ENCODE peak calls at places on chromosomes 7 and 10, in four cellular contexts. S is GM10248, C is transverse colon, F is psoas muscle. P is an unnamed sample.

GRCh38 chr10:101290415-101290814 is 61.2 kb upstream of the LBX1 start:
- DNase-seq in S (no peak), C (no peak), F (no peak), P (no peak)

GRCh38 chr10:133337079-133337725 is 506 bp upstream of the CALY start:
- DNase-seq in F (no peak), C (no peak), S (no peak), P (no peak)

GRCh38 chr7:135508853-135509588 is 881 bp downstream of the CNOT4 start:
- DNase-seq in F (no peak), S (peak; percentile 29), C (peak; percentile 19), P (peak; percentile 60)

GRCh38 chr10:116705498-116705897 is 36.9 kb downstream of the HSPA12A start:
- DNase-seq in F (no peak), S (no peak), C (no peak), P (no peak)

GRCh38 chr10:96512524-96512991 is 1.2 kb downstream of the TLL2 start:
- DNase-seq in F (peak; percentile 31), C (peak; percentile 27), S (no peak), P (peak; percentile 19)

GRCh38 chr10:48740023-48740707 is 55.5 kb downstream of the WDFY4 start:
- DNase-seq in C (no peak), S (no peak), F (no peak), P (no peak)

GRCh38 chr10:112872728-112873127 is 77.3 kb upstream of the TCF7L2 start:
- DNase-seq in F (no peak), S (no peak), C (no peak), P (no peak)

GRCh38 chr10:110618206-110618605 is 25.9 kb upstream of the RBM20 start:
- DNase-seq in S (no peak), F (no peak), C (no peak), P (peak; percentile 77)

GRCh38 chr7:152854386-152854785 is 94.8 kb downstream of the ACTR3B start:
- DNase-seq in F (no peak), C (no peak), S (no peak), P (no peak)

GRCh38 chr7:102111063-102111757 is 175.5 kb upstream of the SH2B2 start:
- DNase-seq in S (no peak), F (no peak), C (no peak), P (no peak)

GRCh38 chr7:152543801-152544200 is 108.0 kb upstream of the KMT2C start:
- DNase-seq in S (no peak), F (no peak), C (no peak), P (no peak)

GRCh38 chr10:77027576-77027975 is 610.0 kb downstream of the KCNMA1 start:
- DNase-seq in C (no peak), F (no peak), S (peak; percentile 9), P (no peak)

GRCh38 chr10:94047302-94047701 is 53.6 kb downstream of the PLCE1 start:
- DNase-seq in C (no peak), S (no peak), F (no peak), P (no peak)

GRCh38 chr10:60611291-60611747 is 167.0 kb upstream of the CDK1 start:
- DNase-seq in S (no peak), C (no peak), F (no peak), P (peak; percentile 5)

GRCh38 chr7:11128500-11128899 is 154.8 kb downstream of the PHF14 start:
- DNase-seq in F (no peak), S (no peak), C (no peak), P (no peak)

GRCh38 chr10:119817991-119818888 is 54.4 kb downstream of the MCMBP start:
- DNase-seq in S (peak; percentile 34), C (peak; percentile 29), F (peak; percentile 67), P (no peak)

GRCh38 chr7:91892099-91892788 is 11.7 kb upstream of the MTERF1 start:
- DNase-seq in F (no peak), C (no peak), S (no peak), P (no peak)

GRCh38 chr10:127815147-127815546 is 77.6 kb downstream of the CLRN3 start:
- DNase-seq in S (no peak), C (no peak), F (no peak), P (no peak)

GRCh38 chr10:8346861-8347260 is 292.4 kb downstream of the GATA3 start:
- DNase-seq in F (no peak), S (no peak), C (no peak), P (no peak)

GRCh38 chr7:137903382-137904169 is 56.8 kb upstream of the DGKI start:
- DNase-seq in C (peak; percentile 62), F (peak; percentile 21), S (peak; percentile 76), P (peak; percentile 74)

GRCh38 chr7:90396420-90396819 is 6.8 kb upstream of the CLDN12 start:
- DNase-seq in F (no peak), C (no peak), S (no peak), P (no peak)

GRCh38 chr7:104795616-104796398 is 218.2 kb upstream of the KMT2E start:
- DNase-seq in C (no peak), S (no peak), F (no peak), P (no peak)

GRCh38 chr10:130364631-130365030 is 228.4 kb downstream of the GLRX3 start:
- DNase-seq in S (no peak), C (no peak), F (no peak), P (no peak)

GRCh38 chr10:100238429-100238828 is 9.0 kb upstream of the CHUK start:
- DNase-seq in S (peak; percentile 43), F (no peak), C (no peak), P (no peak)

GRCh38 chr10:69410487-69410886 is 6.2 kb downstream of the TACR2 start:
- DNase-seq in S (no peak), C (no peak), F (no peak), P (no peak)

GRCh38 chr7:26843696-26844095 is 20.7 kb downstream of the SKAP2 start:
- DNase-seq in F (no peak), S (no peak), C (no peak), P (no peak)

GRCh38 chr10:102300289-102300843 is 55.0 kb downstream of the GBF1 start:
- DNase-seq in F (no peak), S (no peak), C (no peak), P (no peak)

GRCh38 chr10:10482613-10483012 is 535.1 kb upstream of the CELF2 start:
- DNase-seq in C (peak; percentile 8), S (no peak), F (no peak), P (no peak)

GRCh38 chr10:51063659-51064535 is 10.4 kb upstream of the PRKG1 start:
- DNase-seq in F (no peak), S (no peak), C (no peak), P (no peak)

GRCh38 chr10:88542522-88542921 is 40.6 kb downstream of the RNLS start:
- DNase-seq in S (no peak), F (no peak), C (no peak), P (no peak)

GRCh38 chr7:51187941-51188340 is 128.7 kb downstream of the COBL start:
- DNase-seq in C (no peak), F (peak; percentile 41), S (no peak), P (no peak)

GRCh38 chr7:41796331-41796730 is 93.4 kb upstream of the INHBA start:
- DNase-seq in S (no peak), F (no peak), C (no peak), P (no peak)

GRCh38 chr10:88754272-88754671 is 5.5 kb upstream of the LIPN start:
- DNase-seq in F (no peak), C (no peak), S (no peak), P (no peak)

GRCh38 chr7:28990200-28990960 is 32.2 kb upstream of the TRIL start:
- DNase-seq in F (peak; percentile 73), S (no peak), C (no peak), P (no peak)

DNA sequence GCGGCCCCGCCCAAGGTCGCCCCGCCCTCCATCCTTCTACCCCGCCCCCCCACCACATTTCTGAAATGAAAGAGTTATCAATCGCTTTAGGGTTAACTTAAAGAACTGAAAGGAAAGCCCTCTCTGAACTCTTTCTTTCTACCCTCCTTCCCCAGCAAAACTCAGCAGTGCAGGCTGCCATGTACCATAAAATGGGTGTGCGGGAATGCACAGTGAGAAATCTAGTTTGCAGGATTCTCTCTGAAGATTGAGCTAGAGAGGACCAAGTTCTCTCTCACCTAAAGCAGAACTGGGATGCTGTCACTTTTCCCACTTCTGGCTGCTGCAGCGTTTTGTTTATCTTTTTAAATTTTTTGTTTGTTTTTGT is 151.6 kb upstream of the YAE1 start:
- DNase-seq in F (no peak), C (no peak), S (no peak), P (no peak)
- TF ChIP-seq CTCF in F (no peak), C (no peak), S (no peak), P (no peak)

GRCh38 chr7:69126896-69127479 is 471.3 kb upstream of the AUTS2 start:
- DNase-seq in S (no peak), C (no peak), F (no peak), P (no peak)

DNA sequence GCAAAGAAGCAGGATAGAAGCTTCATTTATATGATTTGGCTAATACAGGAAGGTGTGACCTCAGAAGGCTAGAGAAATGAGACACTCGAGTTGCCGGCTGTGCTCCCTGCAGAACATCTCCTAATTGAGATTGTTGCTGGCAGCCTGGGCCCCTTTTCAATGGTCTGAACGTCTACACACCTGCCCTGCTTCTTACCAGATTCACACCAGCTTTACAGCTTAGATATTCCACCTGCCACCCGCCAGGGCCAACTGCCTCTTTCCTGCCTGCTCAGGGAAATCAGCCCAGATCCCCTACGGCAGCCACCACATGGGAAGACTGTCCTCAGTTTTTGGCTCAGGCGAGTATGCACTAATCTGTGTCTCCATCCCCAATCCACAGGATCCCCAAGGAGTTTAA is 475.3 kb upstream of the AUTS2 start:
- DNase-seq in F (no peak), S (no peak), C (no peak), P (no peak)
- TF ChIP-seq CTCF in F (no peak), S (no peak), C (no peak), P (no peak)

DNA sequence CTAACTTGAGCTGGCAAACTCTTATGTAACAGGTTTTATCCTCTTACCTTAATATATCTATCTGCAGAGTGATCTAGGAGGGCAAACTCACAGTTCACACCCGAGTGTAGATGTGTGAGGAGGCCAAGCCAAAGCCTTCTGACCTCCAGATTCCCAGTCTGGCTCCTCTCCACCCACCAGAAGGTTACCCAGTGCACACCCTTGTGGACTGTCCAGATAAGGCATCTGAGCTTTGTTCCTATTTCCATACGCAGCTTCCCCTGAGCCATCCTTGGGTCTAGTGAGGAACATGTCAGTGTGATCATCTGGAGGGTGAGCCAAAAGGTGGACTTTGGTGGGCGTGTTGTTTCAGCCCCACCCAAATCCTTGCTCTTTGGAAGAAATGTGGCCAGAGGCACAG is 203.0 kb upstream of the MEOX2 start:
- DNase-seq in C (no peak), S (no peak), F (no peak), P (no peak)
- TF ChIP-seq CTCF in C (peak; percentile 20), S (no peak), F (peak; percentile 26), P (no peak)

GRCh38 chr10:34666008-34666700 is 148.9 kb downstream of the PARD3 start:
- DNase-seq in C (peak; percentile 37), S (peak; percentile 48), F (no peak), P (no peak)

GRCh38 chr10:34658934-34659333 is 156.2 kb downstream of the PARD3 start:
- DNase-seq in C (peak; percentile 34), S (no peak), F (no peak), P (no peak)

GRCh38 chr10:34664706-34665105 is 150.4 kb downstream of the PARD3 start:
- DNase-seq in C (no peak), F (no peak), S (no peak), P (no peak)

GRCh38 chr10:34656676-34657075 is 158.4 kb downstream of the PARD3 start:
- DNase-seq in C (no peak), S (no peak), F (no peak), P (no peak)

DNA sequence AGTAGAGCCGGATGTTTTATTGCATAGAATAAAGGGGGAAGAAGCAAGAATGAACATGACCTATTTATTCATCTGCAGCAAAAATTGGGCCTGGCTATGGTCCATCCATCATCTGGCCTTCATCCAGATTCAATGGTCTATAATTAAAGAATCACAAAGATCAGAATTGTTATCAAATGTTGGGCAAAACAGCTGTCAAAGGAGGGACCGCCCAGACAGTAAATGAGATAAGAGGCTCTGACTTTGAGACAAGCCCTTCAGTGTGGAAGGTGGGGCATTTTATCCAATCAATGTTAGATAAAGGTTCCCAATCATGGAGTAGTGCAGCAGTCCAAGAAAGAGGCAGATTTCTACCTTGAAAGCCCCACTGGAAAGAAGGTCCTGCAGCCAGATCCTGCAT is 153.5 kb downstream of the PARD3 start:
- DNase-seq in S (no peak), C (no peak), F (no peak), P (no peak)
- TF ChIP-seq CTCF in S (no peak), C (no peak), F (no peak), P (no peak)